ENCODE peak calls at places on chromosomes 2 and 18, in ten cellular contexts. W is psoas muscle, X is spleen, K is HCT116, R is cardiac muscle cell, Q is fibroblast of mammary gland, S is RWPE2, M is left ventricle myocardium inferior, F is uterus, D is GM23338. H is an unnamed sample.

GRCh38 chr2:216556202-216556601 is 57.6 kb downstream of the RPL37A start:
- DNase-seq in W (no peak), F (no peak), Q (no peak), M (no peak), X (no peak), S (no peak), R (no peak), K (no peak), D (no peak), H (no peak)

GRCh38 chr2:234952270-234953115 is 676 bp downstream of the SH3BP4 start:
- DNase-seq in M (no peak), Q (no peak), K (no peak), X (peak), R (peak), F (no peak), W (no peak), D (peak), S (no peak), H (no peak)

GRCh38 chr2:157508676-157509075 is 64.8 kb upstream of the CYTIP start:
- DNase-seq in Q (no peak), S (no peak), D (no peak), F (no peak), M (no peak), K (no peak), W (no peak), X (no peak), R (no peak), H (no peak)

GRCh38 chr18:49212819-49213218 is 247.6 kb downstream of the DYM start:
- DNase-seq in R (no peak), W (no peak), S (no peak), M (no peak), Q (peak), K (no peak), X (no peak), F (no peak), D (no peak), H (peak)

GRCh38 chr2:59754336-59754735 is 799.1 kb downstream of the BCL11A start:
- DNase-seq in W (no peak), K (no peak), Q (no peak), M (no peak), S (no peak), X (no peak), R (peak), D (peak), F (no peak), H (no peak)

GRCh38 chr2:234444888-234445287 is 52.0 kb downstream of the ARL4C start:
- DNase-seq in W (no peak), X (peak), D (no peak), R (no peak), M (peak), K (no peak), F (no peak), S (no peak), Q (peak), H (peak)

GRCh38 chr2:206955253-206955652 is 15.9 kb downstream of the CPO start:
- DNase-seq in X (no peak), M (no peak), Q (no peak), W (no peak), F (no peak), D (no peak), R (peak), K (no peak), S (no peak), H (no peak)

GRCh38 chr2:55620123-55620779 is 2.8 kb upstream of the PPP4R3B start:
- DNase-seq in M (no peak), K (no peak), D (peak), Q (peak), W (no peak), F (no peak), X (peak), R (peak), S (no peak), H (no peak)

GRCh38 chr2:219214141-219214540 is 4.6 kb downstream of the ABCB6 start:
- DNase-seq in R (no peak), W (no peak), Q (no peak), X (no peak), S (no peak), D (no peak), F (no peak), K (no peak), M (no peak), H (no peak)

GRCh38 chr2:7845332-7845731 is 836.5 kb upstream of the ID2 start:
- DNase-seq in F (no peak), R (no peak), K (no peak), D (no peak), W (no peak), X (no peak), Q (peak), S (no peak), M (no peak), H (no peak)

GRCh38 chr2:207403141-207403540 is 126.6 kb upstream of the CREB1 start:
- DNase-seq in W (no peak), X (no peak), F (no peak), D (no peak), K (no peak), M (no peak), R (no peak), Q (no peak), S (no peak), H (no peak)

GRCh38 chr18:29712785-29713184 is 1329.8 kb downstream of the DSC3 start:
- DNase-seq in R (no peak), X (no peak), D (peak), F (no peak), S (no peak), W (no peak), M (no peak), K (no peak), Q (peak), H (no peak)

GRCh38 chr18:62723666-62724281 is 8.4 kb downstream of the PHLPP1 start:
- DNase-seq in D (no peak), S (no peak), R (no peak), Q (no peak), K (no peak), M (no peak), X (no peak), F (no peak), W (no peak), H (no peak)

GRCh38 chr18:57057890-57058289 is 89.0 kb upstream of the BOD1L2 start:
- DNase-seq in Q (no peak), S (no peak), D (no peak), R (no peak), K (no peak), M (no peak), X (no peak), F (no peak), W (no peak), H (no peak)

GRCh38 chr2:39743170-39743851 is 35.7 kb downstream of the THUMPD2 start:
- DNase-seq in W (no peak), X (no peak), S (no peak), K (no peak), F (no peak), D (no peak), M (no peak), Q (peak), R (no peak), H (no peak)

GRCh38 chr2:201233192-201234166 is 26.9 kb upstream of the CASP8 start:
- DNase-seq in X (peak), M (peak), W (no peak), S (peak), F (peak), K (peak), D (peak), R (no peak), Q (peak), H (peak)

GRCh38 chr2:69013123-69013836 is at the start of gene ANTXR1:
- DNase-seq in X (peak), W (peak), R (peak), D (peak), K (peak), Q (peak), S (no peak), F (peak), M (peak), H (peak)

GRCh38 chr2:212649646-212650045 is 111.0 kb upstream of the ERBB4 start:
- DNase-seq in S (no peak), Q (no peak), X (no peak), D (no peak), M (no peak), F (no peak), W (no peak), R (no peak), K (no peak), H (no peak)

GRCh38 chr18:77102246-77103040 is 30.1 kb downstream of the MBP start:
- DNase-seq in S (no peak), R (no peak), Q (peak), F (no peak), K (no peak), W (no peak), X (no peak), M (no peak), D (no peak), H (peak)

GRCh38 chr2:239498981-239499633 is 98.3 kb upstream of the HDAC4 start:
- DNase-seq in D (no peak), Q (peak), X (no peak), K (no peak), M (peak), F (peak), R (no peak), S (no peak), W (peak), H (no peak)

GRCh38 chr18:10045296-10045891 is 131.6 kb downstream of the VAPA start:
- DNase-seq in F (no peak), K (no peak), X (no peak), W (no peak), M (no peak), Q (no peak), D (no peak), S (peak), R (no peak), H (no peak)

GRCh38 chr2:205822578-205822977 is 140.3 kb downstream of the NRP2 start:
- DNase-seq in S (no peak), M (no peak), K (no peak), Q (peak), X (no peak), W (no peak), D (no peak), F (no peak), R (no peak), H (peak)

GRCh38 chr2:240458900-240459391 is 23.5 kb downstream of the GPC1 start:
- DNase-seq in F (no peak), S (peak), X (peak), M (peak), W (peak), Q (no peak), R (no peak), D (no peak), K (no peak), H (no peak)

GRCh38 chr2:96965781-96966514 is 20.4 kb downstream of the FAM178B start:
- DNase-seq in F (no peak), W (no peak), D (no peak), M (no peak), R (no peak), S (no peak), K (no peak), Q (no peak), X (peak), H (no peak)

GRCh38 chr2:48900321-48901014 is 144.9 kb upstream of the LHCGR start:
- DNase-seq in W (no peak), K (no peak), R (no peak), S (no peak), F (no peak), X (no peak), Q (peak), M (no peak), D (no peak), H (no peak)

GRCh38 chr18:59950215-59950944 is 50.6 kb downstream of the PMAIP1 start:
- DNase-seq in Q (peak), S (no peak), K (no peak), D (no peak), M (no peak), F (no peak), R (no peak), X (no peak), W (no peak), H (no peak)

GRCh38 chr2:215931256-215931903 is 82.0 kb downstream of the MREG start:
- DNase-seq in M (peak), Q (peak), D (peak), W (no peak), K (peak), F (peak), S (no peak), X (no peak), R (peak), H (peak)

GRCh38 chr2:118291481-118291880 is 203.2 kb downstream of the INSIG2 start:
- DNase-seq in Q (peak), S (no peak), D (no peak), K (no peak), R (no peak), X (no peak), W (no peak), M (no peak), F (no peak), H (no peak)

GRCh38 chr2:172350844-172351480 is 76.4 kb upstream of the ITGA6 start:
- DNase-seq in Q (no peak), X (no peak), M (peak), S (no peak), K (no peak), D (no peak), W (peak), F (peak), R (no peak), H (no peak)

GRCh38 chr2:120517790-120518469 is 172.0 kb downstream of the INHBB start:
- DNase-seq in R (no peak), F (no peak), S (no peak), D (no peak), K (no peak), W (no peak), M (no peak), X (no peak), Q (peak), H (no peak)

GRCh38 chr18:12442946-12443345 is 35.2 kb downstream of the PRELID3A start:
- DNase-seq in K (no peak), S (no peak), R (no peak), X (no peak), D (no peak), M (no peak), W (no peak), F (no peak), Q (peak), H (peak)

GRCh38 chr2:73203055-73203681 is 794 bp downstream of the NOTO start:
- DNase-seq in K (no peak), R (peak), X (no peak), M (no peak), D (peak), W (no peak), F (no peak), Q (no peak), S (no peak), H (peak)

GRCh38 chr2:212154392-212154791 is 384.2 kb downstream of the ERBB4 start:
- DNase-seq in K (no peak), W (no peak), D (no peak), M (no peak), F (no peak), S (no peak), Q (no peak), R (peak), X (no peak), H (no peak)

GRCh38 chr2:236161082-236161462 is 7.1 kb downstream of the GBX2 start:
- DNase-seq in F (no peak), S (no peak), K (no peak), M (no peak), R (no peak), D (peak), X (no peak), Q (no peak), W (no peak), H (no peak)

GRCh38 chr2:144131042-144131441 is 388.9 kb downstream of the ZEB2 start:
- DNase-seq in X (no peak), K (no peak), S (no peak), R (no peak), D (no peak), F (no peak), W (no peak), Q (peak), M (no peak), H (peak)

GRCh38 chr2:4012197-4012596 is 308.8 kb downstream of the DCDC2C start:
- DNase-seq in K (no peak), X (no peak), R (no peak), W (no peak), Q (no peak), M (no peak), D (no peak), F (no peak), S (no peak), H (no peak)

GRCh38 chr2:166104084-166104483 is 23.7 kb downstream of the SCN1A start:
- DNase-seq in X (no peak), F (no peak), R (no peak), K (no peak), S (no peak), Q (no peak), M (no peak), D (no peak), W (no peak), H (no peak)

GRCh38 chr2:166112193-166112605 is 15.6 kb downstream of the SCN1A start:
- DNase-seq in D (no peak), F (no peak), S (no peak), M (no peak), Q (peak), R (no peak), K (no peak), W (no peak), X (no peak), H (no peak)

GRCh38 chr2:166104773-166105172 is 23.0 kb downstream of the SCN1A start:
- DNase-seq in Q (peak), F (no peak), W (no peak), M (no peak), X (no peak), D (no peak), R (no peak), S (no peak), K (no peak), H (no peak)

DNA sequence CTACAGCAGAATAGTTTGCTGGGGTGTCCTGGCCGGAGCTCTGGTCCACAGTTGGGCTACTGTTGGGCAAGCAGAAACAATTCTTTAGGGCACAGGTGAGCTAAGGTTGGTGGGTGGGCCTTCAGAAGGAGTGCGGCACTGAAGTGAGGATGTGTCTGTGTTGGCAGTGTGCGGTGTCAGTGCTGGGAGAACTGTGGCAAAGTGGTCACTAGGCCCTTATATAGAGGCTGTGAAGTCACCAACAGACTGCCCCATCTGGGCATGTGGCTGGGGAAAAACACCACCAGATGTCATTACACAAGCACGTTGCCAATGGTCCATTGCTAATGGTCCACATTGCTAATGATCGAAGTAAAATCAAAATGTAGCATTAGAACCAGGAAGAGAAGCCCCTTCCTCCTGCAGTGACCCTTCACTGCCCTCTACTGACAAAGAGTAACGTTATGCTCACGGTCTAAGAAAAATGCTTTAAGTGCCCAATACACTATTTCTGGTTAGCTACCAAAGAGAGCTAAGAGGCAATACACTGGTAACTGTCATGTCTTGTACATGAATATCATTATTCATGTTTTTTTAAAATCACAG is 21.3 kb downstream of the SCN1A start:
- DNase-seq in D (peak), W (peak), M (no peak), X (no peak), R (peak), F (no peak), Q (peak), S (no peak), K (no peak), H (no peak)
- TF ChIP-seq CTCF in D (peak), W (no peak), M (no peak), X (no peak), R (peak), F (no peak), Q (peak), S (peak), K (no peak), H (peak)

GRCh38 chr18:8947576-8947975 is 154.9 kb upstream of the NDUFV2 start:
- DNase-seq in Q (no peak), X (no peak), R (no peak), K (no peak), D (no peak), S (no peak), M (no peak), W (no peak), F (no peak), H (no peak)

GRCh38 chr18:8948011-8948410 is 154.5 kb upstream of the NDUFV2 start:
- DNase-seq in X (no peak), D (no peak), Q (no peak), K (no peak), W (no peak), F (no peak), M (no peak), S (no peak), R (no peak), H (no peak)

GRCh38 chr18:8951491-8951890 is 151.0 kb upstream of the NDUFV2 start:
- DNase-seq in Q (no peak), X (no peak), F (no peak), D (no peak), W (no peak), K (no peak), R (no peak), M (no peak), S (no peak), H (no peak)

GRCh38 chr18:8948471-8949149 is 153.9 kb upstream of the NDUFV2 start:
- DNase-seq in F (no peak), X (no peak), K (no peak), W (no peak), M (no peak), R (no peak), D (no peak), S (no peak), Q (peak), H (peak)

DNA sequence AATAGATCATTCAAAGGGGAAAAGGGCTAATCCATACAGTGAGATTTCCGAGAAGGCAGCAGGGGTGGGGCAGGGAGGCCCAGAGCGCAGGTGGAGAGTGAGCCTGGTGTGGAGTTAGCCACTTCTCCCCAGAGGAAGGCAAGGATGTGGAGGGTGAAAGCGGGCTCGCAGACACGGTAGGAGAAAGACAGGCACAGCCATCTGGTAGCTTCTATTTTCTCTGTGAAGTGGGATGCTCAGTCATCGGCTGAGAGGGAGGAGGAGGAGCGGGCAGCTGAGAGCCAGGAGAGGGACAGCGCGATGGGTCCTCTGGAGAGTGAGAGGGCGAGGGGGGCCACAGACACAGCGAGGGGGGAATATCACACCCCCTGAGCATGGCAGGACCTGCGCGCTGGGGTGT is 153.3 kb upstream of the NDUFV2 start:
- DNase-seq in X (no peak), M (no peak), Q (peak), R (no peak), S (no peak), F (no peak), D (no peak), W (no peak), K (no peak), H (peak)
- H3K4me3 ChIP-seq in X (no peak), M (no peak), Q (peak), R (no peak), S (no peak), F (no peak), D (no peak), W (no peak), K (no peak), H (peak)

GRCh38 chr2:204108301-204108700 is 171.7 kb downstream of the ICOS start:
- DNase-seq in F (peak), X (no peak), W (no peak), S (no peak), R (peak), M (no peak), D (peak), Q (peak), K (peak), H (peak)
- TF ChIP-seq CTCF in F (peak), X (peak), W (peak), S (peak), R (no peak), M (peak), D (peak), Q (peak), K (peak), H (peak)

GRCh38 chr2:170822885-170823799 is 6.5 kb downstream of the GAD1 start:
- DNase-seq in W (no peak), S (no peak), X (peak), K (no peak), M (no peak), F (no peak), Q (no peak), D (peak), R (no peak), H (no peak)

GRCh38 chr2:170819941-170820646 is 3.4 kb downstream of the GAD1 start:
- DNase-seq in Q (no peak), F (no peak), X (peak), W (no peak), S (no peak), K (no peak), M (no peak), D (peak), R (no peak), H (no peak)

GRCh38 chr2:170821631-170822291 is 5.1 kb downstream of the GAD1 start:
- DNase-seq in S (no peak), F (no peak), X (peak), M (no peak), R (no peak), Q (no peak), W (no peak), K (no peak), D (peak), H (no peak)

GRCh38 chr2:170822292-170822884 is 5.7 kb downstream of the GAD1 start:
- DNase-seq in W (no peak), D (peak), R (no peak), F (no peak), Q (no peak), X (peak), S (no peak), K (no peak), M (no peak), H (no peak)

GRCh38 chr2:170820647-170821630 is 4.3 kb downstream of the GAD1 start:
- DNase-seq in F (no peak), R (no peak), Q (no peak), W (no peak), X (no peak), D (peak), K (no peak), S (no peak), M (no peak), H (no peak)
- H3K4me3 ChIP-seq in F (no peak), R (no peak), Q (no peak), W (peak), X (peak), D (peak), K (no peak), S (no peak), M (peak), H (no peak)

H was measured in fibroblast of villous mesenchyme.